ENCODE peak calls at places on chromosomes 7 and 10, in four cellular contexts. P is IMR-90, L is HCT116, G is right lobe of liver. S is an unnamed sample.

GRCh38 chr7:117145952-117146475 is 176.8 kb downstream of the WNT2 start:
- ATAC-seq in P (peak), G (peak), L (no peak), S (no peak)

GRCh38 chr7:31061185-31061584 is 9.1 kb downstream of the ADCYAP1R1 start:
- ATAC-seq in G (no peak), L (peak), P (no peak), S (no peak)

GRCh38 chr7:99839560-99840011 is 11.8 kb downstream of the CYP3A43 start:
- ATAC-seq in L (no peak), G (no peak), P (no peak), S (no peak)

GRCh38 chr7:134780166-134780853 is 876 bp downstream of the CALD1 start:
- ATAC-seq in G (no peak), P (no peak), L (no peak), S (no peak)

GRCh38 chr7:32126843-32127242 is 56.6 kb upstream of the PDE1C start:
- ATAC-seq in P (no peak), G (no peak), L (no peak), S (no peak)

GRCh38 chr10:62000037-62000603 is 98.6 kb downstream of the ARID5B start:
- ATAC-seq in P (no peak), L (no peak), G (no peak), S (no peak)

GRCh38 chr7:141550694-141551079 is 523 bp upstream of the AGK start:
- ATAC-seq in P (peak), L (no peak), G (no peak), S (no peak)

GRCh38 chr7:95749515-95749914 is 22.8 kb upstream of the DYNC1I1 start:
- ATAC-seq in L (no peak), P (no peak), G (peak), S (no peak)

GRCh38 chr10:96288151-96288621 is 16.0 kb upstream of the DNTT start:
- ATAC-seq in P (no peak), G (peak), L (no peak), S (no peak)

GRCh38 chr7:23306936-23307521 is 7.9 kb downstream of the MALSU1 start:
- ATAC-seq in L (no peak), G (no peak), P (no peak), S (no peak)

GRCh38 chr10:22335204-22335956 is 9.9 kb upstream of the SPAG6 start:
- ATAC-seq in G (peak), P (peak), L (no peak), S (peak)

GRCh38 chr10:133034762-133035161 is 53.0 kb upstream of the ADGRA1 start:
- ATAC-seq in L (no peak), G (no peak), P (no peak), S (no peak)

GRCh38 chr7:122515404-122515803 is 183.5 kb downstream of the RNF133 start:
- ATAC-seq in P (no peak), G (peak), L (no peak), S (no peak)

GRCh38 chr7:158497627-158498026 is 90.0 kb downstream of the PTPRN2 start:
- ATAC-seq in L (no peak), P (no peak), G (no peak), S (no peak)

GRCh38 chr7:158495256-158495655 is 92.4 kb downstream of the PTPRN2 start:
- ATAC-seq in P (no peak), G (no peak), L (peak), S (no peak)

GRCh38 chr7:158494162-158494586 is 93.4 kb downstream of the PTPRN2 start:
- ATAC-seq in G (no peak), P (no peak), L (no peak), S (no peak)

GRCh38 chr7:158494643-158495042 is 93.0 kb downstream of the PTPRN2 start:
- ATAC-seq in P (no peak), G (no peak), L (no peak), S (no peak)

DNA sequence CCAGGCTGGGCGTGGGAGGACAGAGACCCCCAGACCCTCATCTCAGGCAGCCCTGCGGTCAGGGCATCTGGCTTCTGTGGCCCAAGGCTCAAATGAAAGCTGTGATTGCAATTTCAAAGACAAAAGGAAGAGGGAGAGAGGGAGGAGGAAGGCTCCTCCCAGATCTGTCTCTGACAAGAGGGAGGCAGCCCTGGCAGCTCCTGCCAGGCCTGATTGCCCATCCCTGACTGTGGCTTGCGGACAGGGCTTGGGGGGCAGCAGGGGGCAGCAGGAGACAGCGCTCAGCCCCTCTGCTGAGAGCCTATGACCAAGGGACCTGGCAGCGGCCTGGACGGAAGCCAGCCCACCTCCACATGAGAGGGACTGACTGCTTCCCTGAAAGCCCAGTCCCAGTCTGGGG is 91.8 kb downstream of the PTPRN2 start:
- ATAC-seq in G (peak), L (peak), P (no peak), S (no peak)
- TF ChIP-seq CTCF in G (peak), L (peak), P (no peak), S (no peak)

GRCh38 chr7:77331938-77332695 is 84.0 kb downstream of the GSAP start:
- ATAC-seq in G (peak), P (peak), L (peak), S (peak)
- TF ChIP-seq POLR2A in G (no peak), P (no peak), L (no peak), S (no peak)

DNA sequence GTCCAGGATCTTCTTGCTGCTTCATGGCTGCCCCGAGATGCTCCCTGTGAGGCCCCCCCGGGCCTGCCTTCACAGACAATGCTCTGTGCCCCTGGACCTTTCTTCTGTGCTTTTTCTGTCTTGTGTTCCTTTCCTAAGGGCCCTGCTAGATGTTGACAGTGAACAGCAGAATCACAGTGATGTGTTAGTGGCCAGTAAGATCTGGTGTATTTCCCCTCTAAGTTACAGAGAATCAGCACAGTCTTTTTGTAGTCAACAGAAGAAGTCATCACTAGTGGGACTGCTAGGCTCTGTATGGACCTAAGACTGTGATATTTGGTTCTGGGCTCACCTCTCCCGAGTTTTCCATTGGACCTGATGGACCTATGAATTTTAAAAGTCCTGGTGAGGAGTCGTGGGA is 194.6 kb downstream of the CELF2 start:
- ATAC-seq in L (no peak), G (no peak), P (no peak), S (no peak)
- TF ChIP-seq CTCF in L (no peak), G (no peak), P (no peak), S (no peak)

GRCh38 chr7:11216276-11216675 is 242.6 kb downstream of the PHF14 start:
- ATAC-seq in L (no peak), P (no peak), G (no peak), S (no peak)

GRCh38 chr7:11213246-11213645 is 239.6 kb downstream of the PHF14 start:
- ATAC-seq in G (peak), L (no peak), P (no peak), S (peak)

GRCh38 chr7:11210374-11210773 is 236.7 kb downstream of the PHF14 start:
- ATAC-seq in L (no peak), P (no peak), G (no peak), S (no peak)

GRCh38 chr7:11212080-11212711 is 238.5 kb downstream of the PHF14 start:
- ATAC-seq in L (peak), G (peak), P (peak), S (peak)

GRCh38 chr7:11212816-11213215 is 239.1 kb downstream of the PHF14 start:
- ATAC-seq in G (peak), L (no peak), P (peak), S (no peak)
- TF ChIP-seq POLR2A in G (no peak), L (no peak), P (no peak), S (no peak)

GRCh38 chr10:45418417-45418858 is 44.4 kb downstream of the ALOX5 start:
- ATAC-seq in P (no peak), G (no peak), L (no peak), S (no peak)

GRCh38 chr10:45420453-45421192 is 46.6 kb downstream of the ALOX5 start:
- ATAC-seq in G (peak), P (no peak), L (no peak), S (peak)

GRCh38 chr10:45419673-45420020 is 45.6 kb downstream of the ALOX5 start:
- ATAC-seq in G (peak), L (no peak), P (no peak), S (peak)

GRCh38 chr10:45417746-45418145 is 43.7 kb downstream of the ALOX5 start:
- ATAC-seq in G (no peak), L (no peak), P (no peak), S (no peak)

GRCh38 chr10:45418859-45419672 is 45.0 kb downstream of the ALOX5 start:
- ATAC-seq in P (peak), L (no peak), G (peak), S (peak)
- TF ChIP-seq CTCF in P (no peak), L (no peak), G (peak), S (no peak)